ENCODE peak calls at places on chromosomes 6 and 20, in nine cellular contexts. S is upper lobe of left lung, B is astrocyte of the spinal cord, P is uterus, F is lung, M is B cell, I is lower lobe of right lung, C is GM13976, Q is fibroblast of the aortic adventitia. Y is an unnamed sample.

GRCh38 chr20:31706607-31707257 is 15.9 kb downstream of the BCL2L1 start:
- DNase-seq in P (no peak), M (no peak), C (no peak), F (peak), S (no peak), B (no peak), Q (no peak), I (peak), Y (no peak)

GRCh38 chr6:39884696-39885095 is 49.6 kb downstream of the MOCS1 start:
- DNase-seq in F (no peak), C (no peak), I (no peak), P (no peak), S (no peak), Q (peak), B (peak), M (no peak), Y (no peak)

GRCh38 chr6:43475506-43475905 is 1.9 kb upstream of the TJAP1 start:
- DNase-seq in S (no peak), F (no peak), Q (no peak), P (no peak), B (no peak), M (no peak), I (no peak), C (no peak), Y (no peak)

GRCh38 chr6:89640804-89641203 is 2.3 kb upstream of the LYRM2 start:
- DNase-seq in Q (no peak), S (no peak), P (no peak), C (no peak), I (no peak), B (peak), F (no peak), M (no peak), Y (no peak)

GRCh38 chr6:53496797-53497196 is 48.1 kb downstream of the GCLC start:
- DNase-seq in C (no peak), B (peak), Q (peak), I (no peak), M (no peak), P (no peak), S (no peak), F (no peak), Y (no peak)

GRCh38 chr6:12275084-12275483 is 15.1 kb upstream of the EDN1 start:
- DNase-seq in B (no peak), S (no peak), P (no peak), F (no peak), I (no peak), Q (no peak), C (no peak), M (no peak), Y (no peak)

GRCh38 chr6:26205625-26206574 is 118.7 kb downstream of the HFE start:
- DNase-seq in P (no peak), I (no peak), C (peak), M (peak), Q (peak), F (no peak), S (no peak), B (peak), Y (no peak)

GRCh38 chr6:38867726-38868125 is 152.6 kb downstream of the DNAH8 start:
- DNase-seq in M (no peak), C (no peak), Q (no peak), I (no peak), P (no peak), S (no peak), B (no peak), F (no peak), Y (no peak)

GRCh38 chr6:155630085-155630484 is 174.4 kb upstream of the NOX3 start:
- DNase-seq in Q (peak), F (no peak), I (no peak), C (no peak), M (no peak), B (no peak), P (no peak), S (no peak), Y (no peak)

GRCh38 chr6:148179786-148180185 is 162.9 kb upstream of the SASH1 start:
- DNase-seq in B (peak), P (no peak), M (no peak), C (peak), I (no peak), Q (peak), F (no peak), S (no peak), Y (peak)

DNA sequence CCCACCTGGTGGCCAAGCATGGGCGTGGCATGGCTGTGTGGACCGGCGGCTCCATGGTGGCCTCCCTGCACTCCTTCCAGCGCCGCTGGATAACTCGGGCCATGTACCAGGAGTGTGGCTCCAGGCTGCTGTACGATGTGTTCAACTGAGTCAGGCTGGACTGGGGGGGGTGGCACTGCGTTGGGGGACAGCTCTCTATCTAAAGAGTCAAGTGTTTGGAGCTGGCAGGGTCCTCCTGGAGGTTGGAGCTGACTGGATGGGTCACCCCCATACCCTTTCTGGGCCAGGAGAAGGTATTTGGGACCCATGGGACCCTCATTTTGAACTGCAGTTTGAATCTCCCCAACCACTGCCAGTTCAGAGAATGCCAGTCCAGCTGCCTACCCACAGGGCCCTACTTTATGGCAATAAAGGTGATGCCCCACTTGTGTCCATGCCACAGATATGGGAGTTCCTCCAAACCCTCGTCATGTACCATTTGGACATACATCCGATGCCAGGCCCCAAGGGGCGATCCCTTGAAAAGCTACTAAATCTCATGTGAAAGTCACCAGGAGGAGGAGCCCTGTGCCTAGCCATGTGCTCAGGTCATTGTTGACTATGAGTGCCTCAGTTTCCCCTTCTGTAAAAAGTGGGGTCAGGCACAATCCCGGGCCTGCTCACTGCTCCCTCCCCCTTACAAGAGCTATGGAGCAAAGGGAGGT is 1.5 kb downstream of the ACTL10 start:
- DNase-seq in S (no peak), P (peak), Q (no peak), F (peak), M (peak), I (peak), B (peak), C (peak), Y (peak)
- TF ChIP-seq CTCF in S (no peak), P (no peak), Q (peak), F (peak), M (peak), I (no peak), B (peak), C (peak), Y (peak)

GRCh38 chr6:133041020-133041419 is 200.1 kb upstream of the EYA4 start:
- DNase-seq in S (no peak), I (no peak), P (no peak), F (no peak), B (no peak), Q (no peak), M (no peak), C (no peak), Y (no peak)

GRCh38 chr6:133042550-133043120 is 198.5 kb upstream of the EYA4 start:
- DNase-seq in I (no peak), B (no peak), M (no peak), C (no peak), F (no peak), P (no peak), S (no peak), Q (no peak), Y (no peak)

GRCh38 chr6:133034509-133035206 is 206.5 kb upstream of the EYA4 start:
- DNase-seq in S (no peak), Q (no peak), I (no peak), M (no peak), C (no peak), F (no peak), P (no peak), B (no peak), Y (no peak)

GRCh38 chr6:133040025-133040838 is 200.9 kb upstream of the EYA4 start:
- DNase-seq in B (peak), P (no peak), Q (peak), I (no peak), C (peak), F (no peak), M (peak), S (no peak), Y (peak)
- TF ChIP-seq CTCF in B (peak), P (no peak), Q (peak), I (peak), C (no peak), F (no peak), M (peak), S (no peak), Y (peak)

GRCh38 chr20:17228624-17229061 is 1.8 kb downstream of the PCSK2 start:
- DNase-seq in P (no peak), B (no peak), I (peak), Q (no peak), S (peak), F (no peak), M (no peak), C (no peak), Y (no peak)
- TF ChIP-seq CTCF in P (no peak), B (no peak), I (no peak), Q (no peak), S (no peak), F (no peak), M (no peak), C (no peak), Y (no peak)

DNA sequence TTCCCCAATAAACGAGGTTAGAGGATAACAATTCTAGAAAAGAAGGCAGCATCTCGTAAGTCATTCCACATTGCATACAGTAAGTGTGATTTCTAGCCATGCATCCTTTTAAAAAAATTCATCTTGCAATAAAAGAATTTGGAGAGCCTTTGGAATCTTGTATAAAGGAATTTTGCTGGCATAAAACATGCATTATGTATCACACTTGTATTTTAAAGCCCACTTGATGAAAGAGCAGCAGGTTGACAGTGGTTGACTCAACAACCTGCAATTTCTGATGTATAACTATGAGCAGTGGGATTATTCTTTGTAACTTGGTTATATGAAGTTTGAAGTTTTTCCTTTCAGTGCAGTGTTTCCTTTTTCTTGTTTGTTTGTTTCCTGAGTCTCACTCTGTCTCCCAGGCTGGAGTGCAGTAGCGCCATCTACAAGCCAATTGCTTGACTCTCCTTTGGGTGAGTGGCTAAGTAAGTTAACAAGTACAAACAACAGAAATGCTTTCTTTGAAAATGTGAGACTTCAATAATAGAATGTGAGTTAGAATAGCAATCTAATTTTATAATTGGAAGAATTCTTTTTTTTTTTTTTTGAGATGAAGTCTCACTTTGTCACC is 39.9 kb downstream of the JARID2 start:
- DNase-seq in Q (peak), F (no peak), B (no peak), P (no peak), C (no peak), M (no peak), S (no peak), I (no peak), Y (no peak)
- TF ChIP-seq CTCF in Q (no peak), F (no peak), B (no peak), P (no peak), C (no peak), M (no peak), S (no peak), I (no peak), Y (peak)

Y was measured in GM10248.